ENCODE peak calls at places on chromosomes 11 and 22, in four cellular contexts. One of them, this sample, is unnamed.

GRCh38 chr11:132026746-132027145 is 656.3 kb downstream of the NTM start:
- DNase-seq in astrocyte of the cerebellum: no peak
- DNase-seq in GM12865: no peak
- DNase-seq in transverse colon: no peak
- DNase-seq in this sample: no peak

GRCh38 chr22:25837288-25837900 is 95.4 kb downstream of the MYO18B start:
- DNase-seq in astrocyte of the cerebellum: no peak
- DNase-seq in GM12865: no peak
- DNase-seq in transverse colon: no peak
- DNase-seq in this sample: no peak

GRCh38 chr22:47175151-47175760 is 412.8 kb downstream of the TBC1D22A start:
- DNase-seq in astrocyte of the cerebellum: no peak
- DNase-seq in GM12865: no peak
- DNase-seq in transverse colon: peak; percentile 21
- DNase-seq in this sample: no peak

GRCh38 chr11:15213471-15214231 is 98.9 kb downstream of the INSC start:
- DNase-seq in astrocyte of the cerebellum: no peak
- DNase-seq in GM12865: no peak
- DNase-seq in transverse colon: no peak
- DNase-seq in this sample: no peak

GRCh38 chr11:114308689-114309089 is 12.5 kb downstream of the NNMT start:
- DNase-seq in astrocyte of the cerebellum: no peak
- DNase-seq in GM12865: no peak
- DNase-seq in transverse colon: no peak
- DNase-seq in this sample: peak; percentile 17

GRCh38 chr11:33670250-33671011 is 30.2 kb downstream of the C11orf91 start:
- DNase-seq in astrocyte of the cerebellum: no peak
- DNase-seq in GM12865: peak; percentile 37
- DNase-seq in transverse colon: no peak
- DNase-seq in this sample: peak; percentile 34

GRCh38 chr22:20656902-20657836 is 116.7 kb upstream of the SERPIND1 start:
- DNase-seq in astrocyte of the cerebellum: no peak
- DNase-seq in GM12865: no peak
- DNase-seq in transverse colon: no peak
- DNase-seq in this sample: peak; percentile 34

GRCh38 chr11:113677648-113678047 is 28.5 kb downstream of the TMPRSS5 start:
- DNase-seq in astrocyte of the cerebellum: no peak
- DNase-seq in GM12865: no peak
- DNase-seq in transverse colon: no peak
- DNase-seq in this sample: no peak

GRCh38 chr11:46333129-46333947 is 13.9 kb upstream of the DGKZ start:
- DNase-seq in astrocyte of the cerebellum: no peak
- DNase-seq in GM12865: no peak
- DNase-seq in transverse colon: no peak
- DNase-seq in this sample: no peak

GRCh38 chr11:19367051-19367709 is 126.4 kb upstream of the E2F8 start:
- DNase-seq in astrocyte of the cerebellum: peak; percentile 42
- DNase-seq in GM12865: no peak
- DNase-seq in transverse colon: no peak
- DNase-seq in this sample: no peak

GRCh38 chr11:8329961-8330361 is 66.3 kb upstream of the LMO1 start:
- DNase-seq in astrocyte of the cerebellum: no peak
- DNase-seq in GM12865: no peak
- DNase-seq in transverse colon: no peak
- DNase-seq in this sample: no peak

GRCh38 chr11:65718531-65718930 is 2.1 kb downstream of the RNASEH2C start:
- DNase-seq in astrocyte of the cerebellum: no peak
- DNase-seq in GM12865: no peak
- DNase-seq in transverse colon: no peak
- DNase-seq in this sample: no peak

GRCh38 chr11:65717906-65718305 is 2.7 kb downstream of the RNASEH2C start:
- DNase-seq in astrocyte of the cerebellum: no peak
- DNase-seq in GM12865: no peak
- DNase-seq in transverse colon: no peak
- DNase-seq in this sample: no peak

GRCh38 chr11:65719887-65720236 is 736 bp downstream of the RNASEH2C start:
- DNase-seq in astrocyte of the cerebellum: no peak
- DNase-seq in GM12865: peak; percentile 37
- DNase-seq in transverse colon: no peak
- DNase-seq in this sample: peak; percentile 80

GRCh38 chr11:65720237-65720934 is at the start of gene RNASEH2C:
- DNase-seq in astrocyte of the cerebellum: peak; percentile 52
- DNase-seq in GM12865: peak; percentile 92
- DNase-seq in transverse colon: peak; percentile 86
- DNase-seq in this sample: peak; percentile 94

GRCh38 chr11:65718964-65719492 is 1.6 kb downstream of the RNASEH2C start:
- DNase-seq in astrocyte of the cerebellum: no peak
- DNase-seq in GM12865: no peak
- DNase-seq in transverse colon: no peak
- DNase-seq in this sample: peak; percentile 16
- H3K4me3 ChIP-seq in astrocyte of the cerebellum: peak overlapping the region; percentile 76
- H3K4me3 ChIP-seq in GM12865: peak overlapping the region; percentile 92
- H3K4me3 ChIP-seq in transverse colon: peak overlapping the region; percentile 60
- H3K4me3 ChIP-seq in this sample: peak overlapping the region; percentile 90

GRCh38 chr22:43890901-43891331 is 897 bp downstream of the PNPLA5 start:
- DNase-seq in astrocyte of the cerebellum: no peak
- DNase-seq in GM12865: no peak
- DNase-seq in transverse colon: no peak
- DNase-seq in this sample: no peak
- H3K4me3 ChIP-seq in astrocyte of the cerebellum: no peak overlapping the region
- H3K4me3 ChIP-seq in GM12865: no peak overlapping the region
- H3K4me3 ChIP-seq in transverse colon: no peak overlapping the region
- H3K4me3 ChIP-seq in this sample: no peak overlapping the region

GRCh38 chr11:101127348-101127698 is 2.3 kb downstream of the PGR start:
- DNase-seq in astrocyte of the cerebellum: no peak
- DNase-seq in GM12865: no peak
- DNase-seq in transverse colon: peak; percentile 26
- DNase-seq in this sample: no peak
- H3K4me3 ChIP-seq in astrocyte of the cerebellum: peak overlapping the region; percentile 47
- H3K4me3 ChIP-seq in GM12865: no peak overlapping the region
- H3K4me3 ChIP-seq in transverse colon: peak overlapping the region; percentile 51
- H3K4me3 ChIP-seq in this sample: no peak overlapping the region

DNA sequence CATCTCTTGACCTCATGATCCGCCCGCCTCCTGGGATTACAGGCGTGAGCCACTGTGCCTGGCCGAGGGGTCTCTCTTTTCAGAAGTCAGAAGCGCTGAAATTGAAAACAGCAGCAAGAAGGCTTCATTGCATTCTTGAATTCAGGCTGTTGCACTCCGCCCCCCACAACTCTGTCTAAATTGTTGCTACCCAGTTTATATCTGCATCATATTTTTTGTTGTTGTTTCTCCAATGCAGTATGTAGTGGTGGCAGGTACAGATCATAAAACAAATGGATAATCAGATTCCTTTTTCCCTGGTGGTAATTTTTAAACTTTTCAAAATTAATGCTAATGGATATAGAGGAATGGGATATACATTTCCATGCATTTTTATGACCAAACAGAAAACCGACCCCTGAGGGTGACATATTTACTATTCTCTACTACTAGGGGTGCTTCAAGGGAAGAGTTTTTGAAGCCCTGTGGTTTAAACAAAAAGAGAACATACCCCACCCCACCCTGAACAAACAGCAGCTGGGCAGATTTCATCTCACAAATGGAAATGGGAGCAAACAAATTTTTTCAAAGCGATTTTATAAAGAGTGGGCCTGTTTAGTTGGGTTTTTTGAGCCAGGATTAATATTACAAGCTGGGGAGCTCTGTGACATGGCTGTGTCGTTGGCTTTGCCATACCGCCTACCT is 16.1 kb upstream of the TMA7B start:
- DNase-seq in astrocyte of the cerebellum: no peak
- DNase-seq in GM12865: no peak
- DNase-seq in transverse colon: no peak
- DNase-seq in this sample: no peak
- H3K4me3 ChIP-seq in astrocyte of the cerebellum: no peak overlapping the region
- H3K4me3 ChIP-seq in GM12865: no peak overlapping the region
- H3K4me3 ChIP-seq in transverse colon: no peak overlapping the region
- H3K4me3 ChIP-seq in this sample: no peak overlapping the region

GRCh38 chr11:94583213-94583884 is 16.2 kb downstream of the PIWIL4 start:
- DNase-seq in astrocyte of the cerebellum: no peak
- DNase-seq in GM12865: no peak
- DNase-seq in transverse colon: no peak
- DNase-seq in this sample: no peak
- H3K4me3 ChIP-seq in astrocyte of the cerebellum: no peak overlapping the region
- H3K4me3 ChIP-seq in GM12865: peak overlapping the region; percentile 47
- H3K4me3 ChIP-seq in transverse colon: no peak overlapping the region
- H3K4me3 ChIP-seq in this sample: no peak overlapping the region